ENCODE peak calls at places on chromosomes 11 and 22, in four cellular contexts. R, O, S and E are unnamed samples.

GRCh38 chr11:61004841-61005240 is 33.4 kb downstream of the CD6 start:
- DNase-seq in R (no peak), O (no peak), S (no peak), E (no peak)

GRCh38 chr11:131353761-131354160 is 16.7 kb upstream of the NTM start:
- DNase-seq in R (peak; percentile 21), O (no peak), S (no peak), E (no peak)

GRCh38 chr11:13216019-13217006 is 61.3 kb upstream of the BMAL1 start:
- DNase-seq in R (peak; percentile 98), O (no peak), S (peak; percentile 61), E (no peak)

GRCh38 chr11:108890482-108891092 is 225.7 kb downstream of the DDX10 start:
- DNase-seq in R (peak; percentile 30), O (no peak), S (no peak), E (no peak)

GRCh38 chr11:59791639-59792038 is 18.9 kb downstream of the MRPL16 start:
- DNase-seq in R (no peak), O (no peak), S (no peak), E (no peak)

GRCh38 chr11:75524576-75525432 is 937 bp downstream of the GDPD5 start:
- DNase-seq in R (peak; percentile 40), O (peak; percentile 61), S (peak; percentile 71), E (no peak)

GRCh38 chr22:29167032-29167911 is 38.4 kb upstream of the EMID1 start:
- DNase-seq in R (no peak), O (no peak), S (no peak), E (no peak)

GRCh38 chr11:129316781-129317180 is 58.9 kb upstream of the BARX2 start:
- DNase-seq in R (no peak), O (no peak), S (no peak), E (no peak)

GRCh38 chr11:131754671-131755070 is 384.3 kb downstream of the NTM start:
- DNase-seq in R (no peak), O (no peak), S (no peak), E (no peak)

GRCh38 chr11:117143390-117143789 is 697 bp upstream of the PAFAH1B2 start:
- DNase-seq in R (peak; percentile 68), O (peak; percentile 72), S (peak; percentile 57), E (no peak)

GRCh38 chr11:123494195-123495050 is 64.4 kb downstream of the GRAMD1B start:
- DNase-seq in R (no peak), O (no peak), S (peak; percentile 80), E (no peak)

GRCh38 chr22:36334081-36334831 is 53.5 kb downstream of the MYH9 start:
- DNase-seq in R (no peak), O (no peak), S (peak; percentile 45), E (no peak)

GRCh38 chr22:29780781-29781676 is 13.9 kb downstream of the UQCR10 start:
- DNase-seq in R (peak; percentile 87), O (no peak), S (no peak), E (no peak)

GRCh38 chr22:29773233-29773632 is 6.1 kb downstream of the UQCR10 start:
- DNase-seq in R (peak; percentile 54), O (peak; percentile 81), S (no peak), E (no peak)

GRCh38 chr11:15106201-15106965 is 8.3 kb upstream of the INSC start:
- DNase-seq in R (peak; percentile 96), O (no peak), S (peak; percentile 42), E (no peak)

GRCh38 chr22:49774046-49774445 is 53.6 kb downstream of the BRD1 start:
- DNase-seq in R (no peak), O (no peak), S (no peak), E (no peak)

GRCh38 chr22:26800858-26801257 is 143.5 kb downstream of the MIAT start:
- DNase-seq in R (peak; percentile 17), O (no peak), S (peak; percentile 88), E (no peak)

GRCh38 chr11:62545437-62546243 is 966 bp downstream of the AHNAK start:
- DNase-seq in R (peak; percentile 93), O (peak; percentile 97), S (peak; percentile 87), E (peak; percentile 96)

GRCh38 chr11:95503047-95503446 is 272.0 kb upstream of the SESN3 start:
- DNase-seq in R (peak; percentile 91), O (no peak), S (no peak), E (no peak)

GRCh38 chr11:118245946-118246562 is 6.1 kb downstream of the MPZL3 start:
- DNase-seq in R (no peak), O (no peak), S (no peak), E (no peak)

GRCh38 chr11:127226959-127227358 is 226.4 kb upstream of the KIRREL3 start:
- DNase-seq in R (no peak), O (no peak), S (no peak), E (no peak)

GRCh38 chr11:65502274-65502851 is 3.5 kb downstream of the MALAT1 start:
- DNase-seq in R (peak; percentile 49), O (no peak), S (no peak), E (no peak)

GRCh38 chr22:44669725-44670027 is 32.3 kb upstream of the PRR5 start:
- DNase-seq in R (peak; percentile 28), O (peak; percentile 24), S (peak; percentile 68), E (no peak)

GRCh38 chr11:15988693-15989231 is 367.6 kb downstream of the SOX6 start:
- DNase-seq in R (no peak), O (peak; percentile 49), S (peak; percentile 74), E (no peak)

GRCh38 chr22:35132568-35132967 is 66.6 kb downstream of the ISX start:
- DNase-seq in R (no peak), O (no peak), S (no peak), E (no peak)

GRCh38 chr11:31474083-31474482 is 35.3 kb downstream of the IMMP1L start:
- DNase-seq in R (no peak), O (no peak), S (no peak), E (no peak)

GRCh38 chr22:48579035-48579914 is 1248.4 kb downstream of the BRD1 start:
- DNase-seq in R (no peak), O (peak; percentile 15), S (peak; percentile 72), E (no peak)

GRCh38 chr11:14529933-14530332 is 9.7 kb upstream of the PSMA1 start:
- DNase-seq in R (no peak), O (no peak), S (no peak), E (no peak)

GRCh38 chr11:26229270-26229669 is 102.7 kb upstream of the ANO3 start:
- DNase-seq in R (peak; percentile 99), O (no peak), S (no peak), E (no peak)

GRCh38 chr11:134014502-134014901 is 54.4 kb upstream of the JAM3 start:
- DNase-seq in R (no peak), O (no peak), S (peak; percentile 64), E (no peak)
- TF ChIP-seq CTCF in R (peak; percentile 28), O (no peak), S (peak; percentile 71), E (no peak)

DNA sequence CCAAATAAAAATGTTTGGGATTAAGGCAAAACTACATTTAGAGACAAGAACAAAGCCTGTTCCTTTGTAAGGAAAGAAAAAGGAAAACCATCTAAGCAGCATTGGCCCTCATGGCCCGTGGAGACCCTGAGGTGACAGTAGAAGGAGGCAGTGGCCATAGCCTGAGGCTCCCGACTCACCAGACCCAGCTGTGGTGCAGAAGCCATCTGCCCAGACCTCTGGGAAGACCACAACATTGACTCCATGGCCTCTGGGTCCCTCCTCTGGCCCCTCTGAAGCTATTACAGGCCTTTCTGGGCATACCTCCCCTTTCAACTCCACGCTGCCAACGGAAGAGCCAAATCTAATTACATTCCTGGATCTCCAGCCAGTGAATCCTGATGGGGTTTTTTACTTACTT is 6.4 kb downstream of the PRAME start:
- DNase-seq in R (no peak), O (no peak), S (peak; percentile 82), E (no peak)
- TF ChIP-seq CTCF in R (no peak), O (no peak), S (peak; percentile 65), E (no peak)

DNA sequence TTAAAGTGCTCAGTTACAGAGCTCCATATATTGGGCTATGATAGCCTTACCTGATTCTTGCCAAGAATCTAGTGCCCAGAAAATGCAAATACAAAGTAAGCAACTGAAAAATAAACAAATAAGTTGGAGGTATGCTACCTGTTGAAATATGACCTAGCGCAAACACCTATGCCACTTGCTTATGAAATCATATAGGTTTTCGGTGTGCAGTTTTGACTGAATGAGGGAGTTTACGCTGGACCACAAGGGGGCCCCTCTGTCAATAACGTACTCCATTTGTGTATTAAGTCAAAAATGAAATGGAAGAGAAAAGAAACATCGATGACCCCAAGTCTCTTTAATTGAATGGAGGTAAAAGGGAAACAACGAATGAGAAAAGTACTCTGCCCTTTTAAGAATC is 84.9 kb upstream of the TRIM77 start:
- DNase-seq in R (no peak), O (no peak), S (no peak), E (no peak)
- TF ChIP-seq CTCF in R (peak; percentile 13), O (no peak), S (peak; percentile 50), E (no peak)

GRCh38 chr11:68297494-68297811 is 14.9 kb upstream of the LRP5 start:
- DNase-seq in R (no peak), O (no peak), S (no peak), E (no peak)
- TF ChIP-seq CTCF in R (no peak), O (no peak), S (no peak), E (no peak)

DNA sequence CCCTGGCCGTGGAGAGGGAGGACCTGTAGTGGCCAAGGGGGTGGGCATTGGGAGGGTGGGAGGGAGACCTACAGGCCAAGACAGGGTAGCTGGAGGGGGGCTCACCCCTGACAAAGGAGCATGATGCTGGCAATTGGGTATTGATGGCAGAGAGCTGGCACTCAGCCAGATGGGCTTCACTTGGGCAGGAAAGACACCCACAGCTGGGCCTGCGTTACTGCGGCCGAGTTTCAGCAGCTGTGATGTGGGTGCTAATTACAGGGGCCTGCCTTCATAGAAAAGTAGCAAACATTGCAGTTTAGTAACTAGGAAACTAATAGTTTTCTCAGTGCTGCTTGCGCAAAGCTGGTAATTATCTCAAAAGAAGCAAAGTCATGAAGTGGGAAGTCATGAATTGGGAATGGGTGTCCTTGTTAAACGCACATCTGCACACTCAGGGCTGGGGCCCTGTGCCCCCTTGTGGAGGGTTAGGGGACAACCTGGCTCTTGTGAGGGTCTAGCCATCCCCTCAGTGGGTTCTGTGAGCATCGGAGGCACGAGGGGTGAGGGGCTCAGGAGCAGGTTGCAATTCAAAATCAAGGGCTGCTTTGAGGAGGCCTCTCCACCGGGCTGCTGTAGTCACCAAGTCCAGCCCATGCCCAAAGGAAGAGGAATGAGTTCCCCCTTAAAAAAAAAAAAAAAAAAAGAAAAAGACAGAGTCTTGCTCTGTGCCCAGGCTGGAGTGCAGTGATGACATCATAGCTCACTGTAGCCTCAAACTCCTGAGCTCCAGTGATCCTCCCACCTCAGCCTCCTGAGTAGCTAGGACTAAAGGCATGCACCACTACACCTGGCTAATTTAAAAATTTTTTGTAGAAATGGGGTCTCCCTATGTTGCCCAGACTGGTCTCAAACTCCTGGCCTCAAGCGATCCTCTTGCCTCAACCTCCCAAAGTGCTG is 24.4 kb upstream of the TXNRD2 start:
- DNase-seq in R (no peak), O (no peak), S (peak; percentile 72), E (no peak)
- TF ChIP-seq CTCF in R (peak; percentile 42), O (no peak), S (peak; percentile 72), E (no peak)

GRCh38 chr11:8232849-8233606 is 30.6 kb downstream of the LMO1 start:
- DNase-seq in R (no peak), O (no peak), S (no peak), E (no peak)

GRCh38 chr11:8235925-8236324 is 27.8 kb downstream of the LMO1 start:
- DNase-seq in R (no peak), O (no peak), S (no peak), E (no peak)

GRCh38 chr11:8234910-8235309 is 28.8 kb downstream of the LMO1 start:
- DNase-seq in R (no peak), O (no peak), S (no peak), E (no peak)

GRCh38 chr11:8233691-8234424 is 29.8 kb downstream of the LMO1 start:
- DNase-seq in R (peak; percentile 47), O (peak; percentile 65), S (no peak), E (no peak)

GRCh38 chr11:8234425-8234821 is 29.3 kb downstream of the LMO1 start:
- DNase-seq in R (no peak), O (no peak), S (no peak), E (no peak)
- TF ChIP-seq CTCF in R (no peak), O (no peak), S (peak; percentile 20), E (no peak)